ENCODE peak calls at places on chromosomes 13 and 19, in four cellular contexts. C is cardiac fibroblast, V is T-helper 1 cell, F is T47D. R is an unnamed sample.

GRCh38 chr13:49082653-49083536 is 107.2 kb downstream of the FNDC3A start:
- DNase-seq in C (peak), V (no peak), F (no peak), R (no peak)

GRCh38 chr19:10132848-10133350 is 13.2 kb upstream of the EIF3G start:
- DNase-seq in C (no peak), V (no peak), F (no peak), R (no peak)

GRCh38 chr19:46716013-46716671 is 772 bp downstream of the PRKD2 start:
- DNase-seq in C (no peak), V (no peak), F (no peak), R (no peak)

GRCh38 chr13:102386461-102386860 is 15.4 kb downstream of the FGF14 start:
- DNase-seq in C (no peak), V (no peak), F (no peak), R (no peak)

GRCh38 chr13:101258071-101258470 is 158.2 kb downstream of the NALCN start:
- DNase-seq in C (peak), V (no peak), F (peak), R (no peak)

GRCh38 chr19:31534231-31534630 is 185.0 kb upstream of the TSHZ3 start:
- DNase-seq in C (no peak), V (no peak), F (no peak), R (no peak)

GRCh38 chr13:51823351-51823750 is 19.4 kb upstream of the DHRS12 start:
- DNase-seq in C (no peak), V (no peak), F (no peak), R (no peak)

GRCh38 chr19:13101590-13102415 is 855 bp downstream of the LYL1 start:
- DNase-seq in C (no peak), V (no peak), F (no peak), R (no peak)

GRCh38 chr19:18385675-18386542 is at the start of gene GDF15:
- DNase-seq in C (peak), V (no peak), F (peak), R (no peak)